ENCODE peak calls at places on chromosomes 4 and X, in five cellular contexts. J is bronchial epithelial cell; I is cardiac muscle cell; X is CD4-positive, alpha-beta T cell; S is lower lobe of right lung. Q is an unnamed sample.

GRCh38 chr4:97924341-97924958 is 218.8 kb downstream of the STPG2 start:
- DNase-seq in X (no peak), I (no peak), J (no peak), S (no peak), Q (no peak)

GRCh38 chrX:101450951-101451350 is 34.3 kb upstream of the ARMCX4 start:
- DNase-seq in I (peak), S (peak), J (no peak), X (no peak), Q (no peak)

GRCh38 chr4:172515266-172515879 is 653.2 kb upstream of the GALNT7 start:
- DNase-seq in J (no peak), S (no peak), I (no peak), X (no peak), Q (no peak)

GRCh38 chr4:113116414-113117345 is 67.2 kb downstream of the ANK2 start:
- DNase-seq in S (no peak), I (no peak), J (no peak), X (no peak), Q (no peak)

GRCh38 chr4:81084029-81084428 is 53.5 kb downstream of the BMP3 start:
- DNase-seq in X (no peak), S (no peak), J (peak), I (no peak), Q (no peak)

GRCh38 chr4:82947498-82947897 is 47.0 kb downstream of the THAP9 start:
- DNase-seq in S (no peak), J (no peak), I (no peak), X (no peak), Q (no peak)

GRCh38 chr4:168771251-168771650 is 238.8 kb downstream of the CBR4 start:
- DNase-seq in J (no peak), X (no peak), I (no peak), S (no peak), Q (no peak)

GRCh38 chrX:39854772-39855747 is 242.7 kb downstream of the BCOR start:
- DNase-seq in S (no peak), I (no peak), X (peak), J (no peak), Q (no peak)

GRCh38 chrX:38806054-38806389 is 4.8 kb downstream of the MID1IP1 start:
- DNase-seq in S (no peak), X (no peak), I (peak), J (no peak), Q (no peak)

GRCh38 chr4:109811707-109812106 is 3.9 kb upstream of the GAR1 start:
- DNase-seq in S (no peak), J (no peak), I (no peak), X (no peak), Q (no peak)

GRCh38 chr4:185839204-185839712 is 27.3 kb upstream of the SORBS2 start:
- DNase-seq in X (no peak), J (peak), S (no peak), I (peak), Q (peak)

GRCh38 chr4:13219971-13220370 is 264.2 kb downstream of the RAB28 start:
- DNase-seq in I (no peak), X (no peak), S (no peak), J (no peak), Q (no peak)

GRCh38 chr4:973431-974397 is at the start of gene DGKQ:
- DNase-seq in J (no peak), X (peak), I (peak), S (peak), Q (peak)

GRCh38 chr4:177155454-177155853 is 154.2 kb upstream of the NEIL3 start:
- DNase-seq in I (no peak), X (no peak), J (no peak), S (no peak), Q (no peak)

GRCh38 chr4:76301068-76301774 is 5.3 kb upstream of the STBD1 start:
- DNase-seq in I (peak), S (no peak), J (peak), X (no peak), Q (no peak)

GRCh38 chrX:34343001-34343400 is 210.9 kb upstream of the FAM47A start:
- DNase-seq in I (no peak), S (no peak), J (no peak), X (no peak), Q (no peak)

DNA sequence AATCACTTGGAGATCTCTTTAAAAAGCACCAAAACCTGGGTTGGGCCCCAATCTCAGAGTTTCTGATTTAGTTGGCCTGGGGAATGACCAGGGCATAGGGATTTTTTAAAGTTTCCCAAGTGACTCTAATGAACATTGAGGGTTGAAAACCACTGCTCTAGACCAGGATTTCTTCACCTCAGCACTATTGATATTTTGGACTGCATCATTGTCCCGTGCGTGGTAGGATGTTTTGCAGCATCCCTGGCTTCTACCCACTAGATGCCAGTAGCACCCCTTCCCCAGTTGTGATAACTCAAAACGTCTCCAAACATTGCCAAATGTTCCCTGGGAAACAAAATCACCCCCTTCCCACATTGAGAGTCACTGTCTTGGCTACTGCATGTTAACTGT is 61.8 kb downstream of the ATXN3L start:
- DNase-seq in X (no peak), J (no peak), I (no peak), S (no peak), Q (no peak)
- TF ChIP-seq CTCF in X (no peak), J (no peak), I (no peak), S (no peak), Q (no peak)

DNA sequence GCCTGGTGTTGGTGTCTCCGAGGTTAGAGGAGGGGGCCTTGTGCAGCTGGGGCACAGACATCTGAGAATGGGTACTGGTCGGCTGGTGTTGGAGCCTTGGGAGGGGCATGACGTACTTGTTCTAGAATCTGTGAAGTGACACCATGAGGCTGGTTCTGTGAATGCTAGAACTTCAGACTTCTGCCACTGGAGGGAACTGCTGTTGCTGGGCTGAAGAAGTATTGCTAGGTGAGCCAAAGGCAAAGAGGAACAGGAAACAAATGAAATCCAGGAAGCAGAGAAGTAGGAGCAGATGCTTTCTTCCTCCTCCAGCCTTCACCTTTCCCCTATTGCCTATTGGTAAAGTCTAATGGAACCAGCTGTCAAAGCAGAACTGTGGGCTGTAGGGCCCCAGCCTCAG is 120.9 kb upstream of the DDIT4L start:
- DNase-seq in I (no peak), S (no peak), J (peak), X (no peak), Q (no peak)
- TF ChIP-seq CTCF in I (peak), S (no peak), J (peak), X (no peak), Q (no peak)

GRCh38 chr4:148999924-149000323 is 557.7 kb upstream of the NR3C2 start:
- DNase-seq in S (no peak), I (no peak), X (no peak), J (no peak), Q (no peak)

DNA sequence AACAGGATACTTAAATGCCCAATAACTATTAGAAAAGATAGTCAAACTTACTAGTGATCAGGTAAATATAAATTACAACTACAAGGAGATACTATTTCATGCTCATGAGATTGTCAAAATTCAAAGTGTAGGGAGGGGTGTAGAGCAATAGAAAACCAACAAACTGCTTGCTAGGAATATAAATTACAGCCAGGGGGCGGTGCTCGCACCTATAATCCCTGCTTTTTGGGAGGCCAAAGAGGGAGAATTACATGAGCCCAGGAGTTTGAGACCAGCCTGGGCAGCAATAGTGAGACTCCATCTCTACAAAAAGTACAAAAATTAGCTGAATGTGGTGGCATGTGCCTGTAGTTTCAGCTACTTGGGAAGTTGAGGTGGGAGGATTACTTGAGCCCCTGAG is 556.5 kb upstream of the NR3C2 start:
- DNase-seq in J (peak), I (peak), X (no peak), S (no peak), Q (no peak)
- TF ChIP-seq CTCF in J (peak), I (peak), X (no peak), S (no peak), Q (peak)

GRCh38 chr4:8320386-8320750 is 50.8 kb downstream of the HTRA3 start:
- DNase-seq in J (no peak), X (no peak), I (no peak), S (no peak), Q (peak)
- TF ChIP-seq CTCF in J (peak), X (no peak), I (peak), S (peak), Q (no peak)

DNA sequence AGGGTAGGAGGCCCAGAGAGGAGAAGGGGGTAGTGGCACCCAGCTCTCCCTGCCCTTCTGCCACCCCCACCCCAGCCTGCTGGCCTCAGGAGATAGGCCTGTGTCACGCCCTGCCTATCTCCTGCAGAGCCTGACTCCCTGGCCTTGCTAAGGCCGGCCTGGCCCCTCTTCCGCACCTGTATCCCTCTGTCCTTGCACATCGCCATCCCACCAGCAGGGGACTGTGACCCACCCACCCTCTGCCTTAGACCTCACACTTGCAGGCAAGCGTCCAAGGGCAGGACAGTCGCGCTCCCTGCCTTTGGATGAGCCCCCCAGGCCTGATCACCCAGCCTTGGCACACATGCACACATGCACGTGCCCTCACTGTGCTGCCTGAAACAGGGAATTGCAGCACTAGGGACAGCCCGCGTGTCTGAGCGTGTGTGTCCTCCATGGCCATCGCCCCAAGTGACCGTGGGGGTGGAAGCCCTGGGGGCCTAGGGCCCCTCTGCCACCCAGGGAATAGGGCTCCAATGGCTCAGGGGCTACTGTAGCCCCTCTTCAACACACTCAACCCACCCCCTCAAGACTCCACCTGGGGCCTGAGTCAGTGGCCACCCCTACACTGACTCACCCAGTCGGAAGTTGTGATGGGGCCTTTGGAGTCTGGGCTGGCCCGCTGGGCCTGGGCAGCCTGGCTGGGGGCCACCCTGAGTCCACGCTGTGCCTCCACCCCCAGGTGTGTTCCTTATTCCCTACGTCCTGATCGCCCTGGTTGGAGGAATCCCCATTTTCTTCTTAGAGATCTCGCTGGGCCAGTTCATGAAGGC is 2.1 kb downstream of the SLC6A8 start:
- DNase-seq in I (no peak), J (peak), X (no peak), S (no peak), Q (no peak)
- TF ChIP-seq CTCF in I (no peak), J (peak), X (no peak), S (no peak), Q (no peak)

DNA sequence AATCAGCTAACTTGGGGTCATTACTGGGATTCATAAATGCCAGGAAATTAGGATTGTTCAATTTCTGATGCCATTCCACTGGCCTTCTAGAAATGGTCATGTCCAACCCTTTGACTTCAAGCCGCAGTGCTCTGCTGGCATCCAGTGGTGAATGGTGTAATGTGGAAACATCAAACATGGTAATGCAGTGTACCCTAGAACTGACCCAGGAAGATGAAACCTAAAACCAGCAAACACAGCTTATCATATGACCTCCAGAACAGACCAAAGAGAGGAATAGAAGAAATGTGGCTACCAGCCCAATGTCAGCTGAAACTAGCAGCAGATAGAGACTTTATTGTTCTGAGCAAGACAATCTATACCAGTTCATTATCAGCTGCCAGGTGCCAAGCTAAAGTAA is 13.8 kb downstream of the CXCL13 start:
- DNase-seq in I (no peak), X (no peak), S (no peak), J (no peak), Q (no peak)
- TF ChIP-seq CTCF in I (no peak), X (no peak), S (no peak), J (peak), Q (no peak)

Q was measured in osteocyte.